ENCODE peak calls at places on chromosomes 4 and X, in five cellular contexts. D is GDM1; F is activated CD4-positive, alpha-beta T cell treated with anti-CD3 and anti-CD28 coated beads for 1 hour; X is stimulated activated CD4-positive, alpha-beta T cell treated with anti-CD3 and anti-CD28 coated beads, Interleukin-2, amount 100 ng/mL, for 24 hours; V is AG08396. S is an unnamed sample.

GRCh38 chr4:186104114-186104894 is at the start of gene FAM149A:
- DNase-seq in D (no peak), F (peak), V (no peak), X (peak), S (no peak)

GRCh38 chrX:38342853-38343778 is 9.3 kb upstream of the OTC start:
- DNase-seq in V (no peak), D (no peak), F (no peak), X (no peak), S (no peak)

GRCh38 chrX:38882894-38883620 is 81.8 kb downstream of the MID1IP1 start:
- DNase-seq in V (peak), F (no peak), D (no peak), X (no peak), S (peak)

GRCh38 chr4:1082215-1083182 is 30.9 kb downstream of the RNF212 start:
- DNase-seq in F (no peak), X (no peak), D (no peak), V (peak), S (peak)

GRCh38 chr4:47287735-47288134 is 175.8 kb downstream of the COMMD8 start:
- DNase-seq in F (no peak), V (peak), X (no peak), D (no peak), S (peak)

GRCh38 chr4:95549246-95550138 is 719 bp upstream of the UNC5C start:
- DNase-seq in X (no peak), F (no peak), V (peak), D (no peak), S (no peak)

GRCh38 chrX:56764975-56765791 is 36.1 kb downstream of the NBDY start:
- DNase-seq in X (no peak), D (no peak), V (peak), F (no peak), S (no peak)

GRCh38 chr4:242121-242848 is 63.0 kb downstream of the ZNF732 start:
- DNase-seq in D (peak), V (peak), X (peak), F (peak), S (no peak)

GRCh38 chr4:87916636-87917035 is 58.9 kb upstream of the SPP1 start:
- DNase-seq in V (no peak), X (no peak), D (no peak), F (no peak), S (no peak)

GRCh38 chr4:83329521-83330105 is 5.0 kb downstream of the HPSE start:
- DNase-seq in X (no peak), V (no peak), D (no peak), F (no peak), S (peak)

GRCh38 chrX:66162331-66162822 is 1.7 kb upstream of the HEPH start:
- DNase-seq in V (no peak), X (no peak), D (peak), F (no peak), S (no peak)

GRCh38 chr4:173237152-173237551 is 68.5 kb downstream of the GALNT7 start:
- DNase-seq in X (no peak), F (no peak), V (no peak), D (no peak), S (no peak)

GRCh38 chrX:23332101-23332887 is 2.4 kb upstream of the PTCHD1 start:
- DNase-seq in F (no peak), V (no peak), X (no peak), D (no peak), S (no peak)

GRCh38 chr4:6957148-6957520 is 47.5 kb downstream of the TBC1D14 start:
- DNase-seq in X (no peak), V (no peak), F (no peak), D (no peak), S (no peak)

GRCh38 chrX:56745019-56745418 is 16.0 kb downstream of the NBDY start:
- DNase-seq in X (no peak), F (no peak), V (no peak), D (no peak), S (peak)

GRCh38 chrX:17376381-17377046 is 1.5 kb downstream of the NHS start:
- DNase-seq in V (peak), F (no peak), X (no peak), D (no peak), S (no peak)

GRCh38 chr4:186854256-186854655 is 130.6 kb upstream of the FAT1 start:
- DNase-seq in D (no peak), X (no peak), F (no peak), V (no peak), S (no peak)

S was measured in skeletal muscle cell.